ENCODE peak calls at places on chromosome 6, in four cellular contexts. Q is GM23338, K is PC-3, A is SK-N-SH. E is an unnamed sample.

GRCh38 chr6:96923871-96924493 is 546 bp upstream of the KLHL32 start:
- DNase-seq in K (no peak), Q (no peak), A (peak), E (no peak)

GRCh38 chr6:30450908-30451818 is 38.1 kb upstream of the HLA-E start:
- DNase-seq in K (no peak), Q (peak), A (no peak), E (peak)

GRCh38 chr6:34273242-34273805 is 24.5 kb upstream of the SMIM29 start:
- DNase-seq in A (peak), Q (no peak), K (no peak), E (no peak)

GRCh38 chr6:87722831-87723726 is 21.0 kb upstream of the AKIRIN2 start:
- DNase-seq in K (peak), A (no peak), Q (peak), E (peak)

GRCh38 chr6:20213271-20213798 is 1.1 kb upstream of the MBOAT1 start:
- DNase-seq in Q (peak), A (no peak), K (no peak), E (no peak)

GRCh38 chr6:158143700-158144099 is 24.4 kb downstream of the SERAC1 start:
- DNase-seq in K (peak), Q (peak), A (no peak), E (no peak)

GRCh38 chr6:143784316-143784715 is 58.8 kb upstream of the LTV1 start:
- DNase-seq in A (no peak), Q (no peak), K (no peak), E (no peak)

GRCh38 chr6:128242765-128243403 is 277.5 kb downstream of the PTPRK start:
- DNase-seq in A (no peak), K (no peak), Q (no peak), E (no peak)

GRCh38 chr6:43873806-43874714 is 104.0 kb downstream of the VEGFA start:
- DNase-seq in Q (no peak), K (peak), A (no peak), E (peak)

GRCh38 chr6:107488875-107489635 is 862 bp upstream of the SOBP start:
- DNase-seq in A (peak), Q (peak), K (no peak), E (peak)

GRCh38 chr6:155347800-155348199 is 33.5 kb upstream of the TFB1M start:
- DNase-seq in Q (no peak), A (no peak), K (no peak), E (no peak)

GRCh38 chr6:152969688-152970418 is 13.0 kb downstream of the FBXO5 start:
- DNase-seq in K (no peak), A (no peak), Q (no peak), E (no peak)

GRCh38 chr6:19837511-19838441 is 606 bp downstream of the ID4 start:
- DNase-seq in Q (peak), A (peak), K (peak), E (peak)

GRCh38 chr6:155787168-155787567 is 331.5 kb upstream of the NOX3 start:
- DNase-seq in A (no peak), K (no peak), Q (peak), E (no peak)

GRCh38 chr6:35754452-35755321 is 17.9 kb downstream of the ARMC12 start:
- DNase-seq in A (no peak), K (peak), Q (no peak), E (no peak)

GRCh38 chr6:41408576-41408975 is 73.2 kb downstream of the NCR2 start:
- DNase-seq in K (no peak), A (no peak), Q (peak), E (no peak)

GRCh38 chr6:81683928-81684327 is 68.6 kb downstream of the TENT5A start:
- DNase-seq in K (no peak), A (peak), Q (no peak), E (no peak)

GRCh38 chr6:133463789-133464188 is 222.6 kb downstream of the EYA4 start:
- DNase-seq in A (no peak), Q (no peak), K (no peak), E (no peak)

GRCh38 chr6:20640181-20640580 is 105.9 kb downstream of the CDKAL1 start:
- DNase-seq in A (no peak), K (no peak), Q (no peak), E (no peak)

GRCh38 chr6:31776961-31777666 is at the start of gene VWA7:
- DNase-seq in K (peak), Q (peak), A (peak), E (peak)

GRCh38 chr6:71334768-71335167 is 46.2 kb downstream of the OGFRL1 start:
- DNase-seq in A (no peak), Q (no peak), K (no peak), E (peak)

GRCh38 chr6:71333050-71333449 is 44.4 kb downstream of the OGFRL1 start:
- DNase-seq in Q (no peak), K (no peak), A (no peak), E (no peak)

GRCh38 chr6:71333700-71334099 is 45.1 kb downstream of the OGFRL1 start:
- DNase-seq in A (no peak), K (peak), Q (no peak), E (peak)

GRCh38 chr6:71330501-71330900 is 41.9 kb downstream of the OGFRL1 start:
- DNase-seq in Q (no peak), A (no peak), K (no peak), E (no peak)

GRCh38 chr6:71332012-71332411 is 43.4 kb downstream of the OGFRL1 start:
- DNase-seq in Q (no peak), K (no peak), A (no peak), E (no peak)
- TF ChIP-seq EZH2phosphoT487 in Q (no peak), K (no peak), A (no peak), E (no peak)

GRCh38 chr6:70270287-70271005 is 32.4 kb downstream of the COL9A1 start:
- DNase-seq in K (peak), Q (no peak), A (no peak), E (no peak)
- TF ChIP-seq EZH2phosphoT487 in K (no peak), Q (no peak), A (no peak), E (no peak)

GRCh38 chr6:18388942-18389341 is 1.8 kb downstream of the RNF144B start:
- DNase-seq in A (no peak), K (peak), Q (peak), E (no peak)
- TF ChIP-seq EZH2phosphoT487 in A (no peak), K (no peak), Q (no peak), E (no peak)

GRCh38 chr6:86423571-86423970 is 513.8 kb upstream of the HTR1E start:
- DNase-seq in Q (no peak), K (no peak), A (no peak), E (no peak)
- TF ChIP-seq EZH2phosphoT487 in Q (no peak), K (no peak), A (no peak), E (no peak)

E was measured in hepatocyte.